ENCODE peak calls at places on chromosomes 7 and 10, in four cellular contexts. Y, D, C and V are unnamed samples.

GRCh38 chr10:21343087-21343486 is 182.4 kb downstream of the SKIDA1 start:
- DNase-seq in Y (no peak), D (no peak), C (no peak), V (no peak)

GRCh38 chr10:29146311-29146710 is 142.6 kb upstream of the LYZL1 start:
- DNase-seq in Y (no peak), D (no peak), C (no peak), V (no peak)

GRCh38 chr10:1677307-1677939 is 59.9 kb downstream of the ADARB2 start:
- DNase-seq in Y (no peak), D (no peak), C (no peak), V (no peak)

GRCh38 chr10:23694921-23695824 is 256.3 kb downstream of the OTUD1 start:
- DNase-seq in Y (no peak), D (no peak), C (no peak), V (no peak)

GRCh38 chr10:35119378-35119777 is 7.3 kb upstream of the CREM start:
- DNase-seq in Y (no peak), D (no peak), C (no peak), V (no peak)

GRCh38 chr10:77828376-77828775 is 98.2 kb downstream of the DLG5 start:
- DNase-seq in Y (no peak), D (no peak), C (no peak), V (no peak)

GRCh38 chr10:80568306-80568705 is 30.6 kb downstream of the SH2D4B start:
- DNase-seq in Y (no peak), D (no peak), C (no peak), V (no peak)

GRCh38 chr7:156534925-156535324 is 105.6 kb upstream of the RNF32 start:
- DNase-seq in Y (no peak), D (no peak), C (no peak), V (no peak)

GRCh38 chr10:110364531-110364937 is 59.8 kb upstream of the SMNDC1 start:
- DNase-seq in Y (peak), D (no peak), C (no peak), V (no peak)

GRCh38 chr7:76292206-76292573 is 10.3 kb upstream of the HSPB1 start:
- DNase-seq in Y (peak), D (no peak), C (peak), V (no peak)

GRCh38 chr7:100642534-100642907 is 1.2 kb upstream of the TFR2 start:
- DNase-seq in Y (no peak), D (no peak), C (no peak), V (no peak)

GRCh38 chr7:66952343-66953043 is 31.5 kb downstream of the TMEM248 start:
- DNase-seq in Y (peak), D (no peak), C (peak), V (peak)

GRCh38 chr7:73895626-73896025 is 34.7 kb downstream of the TMEM270 start:
- DNase-seq in Y (no peak), D (no peak), C (no peak), V (no peak)

GRCh38 chr7:28900311-28900710 is 57.8 kb downstream of the TRIL start:
- DNase-seq in Y (no peak), D (no peak), C (no peak), V (no peak)

GRCh38 chr10:14681305-14681704 is 93.4 kb downstream of the FAM107B start:
- DNase-seq in Y (no peak), D (no peak), C (no peak), V (no peak)

GRCh38 chr10:76695069-76695468 is 942.5 kb downstream of the KCNMA1 start:
- DNase-seq in Y (no peak), D (no peak), C (no peak), V (no peak)

GRCh38 chr7:135672560-135673359 is 10.4 kb downstream of the STMP1 start:
- DNase-seq in Y (peak), D (peak), C (peak), V (no peak)

GRCh38 chr10:1933215-1933614 is 195.9 kb upstream of the ADARB2 start:
- DNase-seq in Y (no peak), D (no peak), C (no peak), V (no peak)

GRCh38 chr7:29968683-29969457 is 20.7 kb downstream of the SCRN1 start:
- DNase-seq in Y (peak), D (peak), C (peak), V (peak)

GRCh38 chr10:113386005-113386404 is 166.8 kb upstream of the HABP2 start:
- DNase-seq in Y (peak), D (no peak), C (peak), V (peak)

GRCh38 chr7:83457022-83457892 is 191.7 kb downstream of the SEMA3E start:
- DNase-seq in Y (peak), D (no peak), C (no peak), V (no peak)

GRCh38 chr7:155192961-155193640 is 104.6 kb upstream of the INSIG1 start:
- DNase-seq in Y (no peak), D (no peak), C (no peak), V (no peak)

GRCh38 chr7:70734436-70734835 is 397.5 kb upstream of the GALNT17 start:
- DNase-seq in Y (no peak), D (no peak), C (no peak), V (no peak)

GRCh38 chr7:134448359-134449229 is 10.3 kb downstream of the AKR1B1 start:
- DNase-seq in Y (peak), D (peak), C (peak), V (no peak)

GRCh38 chr10:63976538-63976937 is 455.3 kb downstream of the REEP3 start:
- DNase-seq in Y (peak), D (no peak), C (peak), V (no peak)

GRCh38 chr10:60464659-60465058 is 75.0 kb upstream of the ANK3 start:
- DNase-seq in Y (no peak), D (no peak), C (no peak), V (no peak)

GRCh38 chr10:133278577-133279265 is 2.1 kb upstream of the ADAM8 start:
- DNase-seq in Y (peak), D (no peak), C (peak), V (no peak)

GRCh38 chr10:106795619-106796018 is 368.9 kb downstream of the SORCS1 start:
- DNase-seq in Y (no peak), D (no peak), C (no peak), V (no peak)

GRCh38 chr7:157721468-157722136 is 384.8 kb downstream of the DNAJB6 start:
- DNase-seq in Y (no peak), D (no peak), C (no peak), V (no peak)

GRCh38 chr7:494261-494687 is 25.4 kb downstream of the PDGFA start:
- DNase-seq in Y (peak), D (no peak), C (no peak), V (no peak)

GRCh38 chr10:59068581-59069191 is 107.8 kb upstream of the PHYHIPL start:
- DNase-seq in Y (no peak), D (no peak), C (no peak), V (no peak)

GRCh38 chr7:104106106-104106505 is 101.7 kb downstream of the ORC5 start:
- DNase-seq in Y (peak), D (no peak), C (peak), V (peak)

GRCh38 chr10:43843331-43844101 is 194.8 kb upstream of the ZNF32 start:
- DNase-seq in Y (no peak), D (peak), C (peak), V (no peak)

GRCh38 chr10:93080350-93081046 is 6.8 kb downstream of the CYP26A1 start:
- DNase-seq in Y (peak), D (no peak), C (peak), V (no peak)